ENCODE peak calls at places on chromosomes 2 and 18, in nine cellular contexts. T is heart left ventricle, V is neural progenitor cell, A is psoas muscle, N is tibial artery, X is hepatocyte, U is retinal pigment epithelial cell, H is prostate gland, W is fibroblast of mammary gland. O is an unnamed sample.

GRCh38 chr2:204842731-204843490 is 297.6 kb downstream of the PARD3B start:
- DNase-seq in U (peak), A (peak), T (peak), H (no peak), W (peak), V (no peak), N (peak), X (peak), O (no peak)

GRCh38 chr2:34787341-34787740 is 1188.2 kb upstream of the FAM98A start:
- DNase-seq in A (no peak), X (no peak), U (no peak), W (no peak), V (no peak), H (no peak), N (no peak), T (no peak), O (no peak)

GRCh38 chr2:191402966-191403565 is 157.9 kb downstream of the MYO1B start:
- DNase-seq in H (no peak), V (peak), W (no peak), U (no peak), N (no peak), X (no peak), T (no peak), A (no peak), O (no peak)

GRCh38 chr2:229001196-229001595 is 269.9 kb downstream of the PID1 start:
- DNase-seq in W (no peak), T (no peak), A (no peak), V (no peak), H (no peak), N (no peak), U (no peak), X (no peak), O (no peak)

GRCh38 chr2:177038772-177039484 is 173.7 kb upstream of the HNRNPA3 start:
- DNase-seq in U (no peak), V (no peak), X (peak), W (peak), T (no peak), A (no peak), H (no peak), N (no peak), O (no peak)

GRCh38 chr2:19351499-19351898 is 6.9 kb downstream of the OSR1 start:
- DNase-seq in U (no peak), T (no peak), W (no peak), N (no peak), V (peak), H (no peak), X (no peak), A (no peak), O (no peak)

GRCh38 chr2:204357175-204357695 is 188.0 kb upstream of the PARD3B start:
- DNase-seq in H (no peak), X (no peak), T (no peak), W (no peak), V (peak), U (no peak), N (no peak), A (no peak), O (no peak)

GRCh38 chr2:29134933-29135332 is 19.7 kb downstream of the CLIP4 start:
- DNase-seq in W (peak), T (no peak), X (no peak), H (no peak), A (no peak), U (no peak), N (no peak), V (no peak), O (no peak)

GRCh38 chr2:1867141-1867540 is 122.8 kb upstream of the PXDN start:
- DNase-seq in A (no peak), U (no peak), N (no peak), V (no peak), X (no peak), W (no peak), T (no peak), H (no peak), O (no peak)

GRCh38 chr2:182868049-182868422 is 1.6 kb upstream of the FRZB start:
- DNase-seq in H (no peak), W (no peak), T (no peak), X (no peak), V (peak), A (no peak), U (no peak), N (no peak), O (no peak)

GRCh38 chr2:238947920-238948710 is 100.2 kb downstream of the TWIST2 start:
- DNase-seq in N (peak), V (no peak), T (peak), X (no peak), A (no peak), W (peak), H (no peak), U (no peak), O (peak)

GRCh38 chr2:96542357-96542977 is 5.9 kb downstream of the ARID5A start:
- DNase-seq in X (no peak), W (no peak), H (no peak), N (no peak), V (no peak), U (no peak), T (no peak), A (peak), O (no peak)

GRCh38 chr2:218648473-218649100 is 10.8 kb downstream of the ZNF142 start:
- DNase-seq in U (peak), T (peak), H (peak), X (peak), W (peak), N (peak), V (peak), A (no peak), O (no peak)

GRCh38 chr18:80171190-80171872 is 62.3 kb downstream of the ADNP2 start:
- DNase-seq in N (no peak), U (no peak), W (peak), T (peak), A (peak), X (peak), H (peak), V (peak), O (no peak)

GRCh38 chr2:236352761-236353593 is 88.8 kb upstream of the ASB18 start:
- DNase-seq in A (no peak), N (no peak), V (peak), T (no peak), W (peak), X (peak), H (no peak), U (no peak), O (no peak)

GRCh38 chr2:10382313-10383061 is 65.6 kb downstream of the ODC1 start:
- DNase-seq in N (peak), T (peak), U (no peak), W (no peak), H (no peak), X (no peak), V (peak), A (no peak), O (no peak)

GRCh38 chr2:239932881-239933735 is 92.0 kb downstream of the NDUFA10 start:
- DNase-seq in V (no peak), W (no peak), U (no peak), X (no peak), H (no peak), A (peak), T (no peak), N (no peak), O (peak)

GRCh38 chr2:43038034-43038719 is 188.2 kb downstream of the ZFP36L2 start:
- DNase-seq in X (peak), U (no peak), V (no peak), H (no peak), A (peak), W (no peak), T (no peak), N (no peak), O (no peak)

GRCh38 chr2:101725515-101726192 is 28.1 kb downstream of the MAP4K4 start:
- DNase-seq in W (peak), N (no peak), A (no peak), V (peak), T (no peak), X (no peak), U (no peak), H (no peak), O (no peak)

GRCh38 chr2:222610746-222611145 is 45.1 kb downstream of the FARSB start:
- DNase-seq in N (no peak), W (peak), X (no peak), U (no peak), T (no peak), A (no peak), H (no peak), V (peak), O (no peak)

GRCh38 chr2:11667866-11668637 is 1.9 kb downstream of the NTSR2 start:
- DNase-seq in W (no peak), U (no peak), V (no peak), H (no peak), A (no peak), T (no peak), X (no peak), N (no peak), O (no peak)

GRCh38 chr2:126657636-126658315 is 1.8 kb downstream of the GYPC start:
- DNase-seq in A (peak), T (peak), X (peak), V (peak), U (peak), H (peak), N (peak), W (peak), O (peak)

GRCh38 chr2:68435605-68436004 is 31.5 kb downstream of the FBXO48 start:
- DNase-seq in A (no peak), V (no peak), X (no peak), U (peak), N (no peak), H (no peak), T (no peak), W (no peak), O (no peak)

GRCh38 chr2:8985561-8986326 is 17.7 kb downstream of the MBOAT2 start:
- DNase-seq in U (no peak), T (no peak), H (no peak), N (no peak), X (no peak), A (no peak), W (peak), V (no peak), O (no peak)

GRCh38 chr2:36322108-36322507 is 33.5 kb upstream of the CRIM1 start:
- DNase-seq in N (no peak), H (no peak), X (peak), U (peak), V (peak), W (peak), A (no peak), T (no peak), O (no peak)

GRCh38 chr18:48109961-48110493 is 179.6 kb upstream of the SMAD2 start:
- DNase-seq in N (no peak), X (no peak), A (no peak), V (no peak), T (no peak), U (no peak), W (no peak), H (no peak), O (no peak)

GRCh38 chr2:20675701-20676352 is 8.9 kb downstream of the GDF7 start:
- DNase-seq in W (no peak), A (no peak), U (no peak), V (peak), T (no peak), N (no peak), H (no peak), X (peak), O (no peak)

GRCh38 chr18:5667356-5667755 is 123.6 kb upstream of the EPB41L3 start:
- DNase-seq in H (no peak), A (no peak), U (no peak), V (no peak), W (no peak), X (no peak), T (no peak), N (no peak), O (no peak)

GRCh38 chr2:236535024-236535423 is 34.6 kb upstream of the ACKR3 start:
- DNase-seq in N (no peak), T (no peak), U (peak), X (no peak), A (no peak), H (no peak), V (no peak), W (peak), O (no peak)

GRCh38 chr2:16604236-16604635 is 61.4 kb downstream of the CYRIA start:
- DNase-seq in T (no peak), H (no peak), W (no peak), A (no peak), X (peak), N (no peak), V (no peak), U (no peak), O (no peak)

GRCh38 chr2:64679673-64680425 is 26.1 kb upstream of the SERTAD2 start:
- DNase-seq in V (no peak), A (no peak), H (no peak), W (no peak), U (no peak), T (no peak), N (no peak), X (no peak), O (no peak)

DNA sequence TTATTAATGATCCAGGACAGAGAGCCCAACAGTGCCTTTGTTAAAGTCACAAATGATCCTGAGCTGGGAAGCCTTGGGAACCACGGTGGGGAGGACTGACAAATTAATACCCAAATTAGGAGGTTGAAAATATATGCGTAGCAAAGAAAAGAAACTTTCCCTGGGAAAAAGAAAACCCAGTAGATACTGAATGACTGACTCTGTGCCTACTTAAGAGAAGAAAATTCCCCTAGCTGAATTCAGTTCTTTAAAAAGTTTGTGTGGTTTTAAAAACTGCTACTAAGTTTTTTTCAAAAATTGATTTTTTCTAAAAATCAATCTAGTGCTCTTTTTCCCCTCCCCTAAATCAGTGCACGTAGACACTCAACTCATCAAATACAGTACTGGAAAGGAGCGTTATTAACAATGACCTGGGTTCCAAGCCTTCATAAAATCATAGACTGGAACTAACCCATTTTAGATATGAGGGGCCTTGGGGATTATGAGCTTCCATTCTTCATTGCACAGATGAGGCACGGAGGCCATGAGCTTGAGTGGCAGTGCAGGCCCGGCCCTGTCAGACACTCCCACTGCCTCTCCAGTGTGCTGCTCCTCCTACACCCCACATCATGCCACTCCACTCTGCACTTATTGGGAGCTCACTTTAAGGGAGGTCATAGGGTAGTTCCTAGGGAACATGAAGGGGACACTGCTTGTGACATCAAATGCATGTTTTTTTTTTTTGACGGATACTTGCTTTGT is 77.7 kb downstream of the TSN start:
- DNase-seq in N (no peak), H (no peak), W (no peak), X (no peak), T (no peak), V (peak), U (no peak), A (no peak), O (no peak)
- H3K4me3 ChIP-seq in N (no peak), H (no peak), W (no peak), X (no peak), T (no peak), V (no peak), U (no peak), A (no peak), O (no peak)

GRCh38 chr2:163715199-163715598 is 20.6 kb downstream of the FIGN start:
- DNase-seq in H (no peak), V (peak), A (no peak), U (no peak), T (peak), W (no peak), N (no peak), X (no peak), O (no peak)

GRCh38 chr2:163716101-163716500 is 19.7 kb downstream of the FIGN start:
- DNase-seq in H (no peak), U (no peak), W (no peak), T (no peak), N (no peak), A (no peak), V (no peak), X (no peak), O (no peak)

GRCh38 chr2:163719278-163719677 is 16.5 kb downstream of the FIGN start:
- DNase-seq in U (no peak), H (no peak), N (no peak), X (no peak), V (no peak), T (no peak), A (no peak), W (no peak), O (no peak)

GRCh38 chr2:163717474-163717873 is 18.3 kb downstream of the FIGN start:
- DNase-seq in T (no peak), X (no peak), U (peak), V (no peak), N (no peak), A (no peak), W (no peak), H (no peak), O (no peak)

DNA sequence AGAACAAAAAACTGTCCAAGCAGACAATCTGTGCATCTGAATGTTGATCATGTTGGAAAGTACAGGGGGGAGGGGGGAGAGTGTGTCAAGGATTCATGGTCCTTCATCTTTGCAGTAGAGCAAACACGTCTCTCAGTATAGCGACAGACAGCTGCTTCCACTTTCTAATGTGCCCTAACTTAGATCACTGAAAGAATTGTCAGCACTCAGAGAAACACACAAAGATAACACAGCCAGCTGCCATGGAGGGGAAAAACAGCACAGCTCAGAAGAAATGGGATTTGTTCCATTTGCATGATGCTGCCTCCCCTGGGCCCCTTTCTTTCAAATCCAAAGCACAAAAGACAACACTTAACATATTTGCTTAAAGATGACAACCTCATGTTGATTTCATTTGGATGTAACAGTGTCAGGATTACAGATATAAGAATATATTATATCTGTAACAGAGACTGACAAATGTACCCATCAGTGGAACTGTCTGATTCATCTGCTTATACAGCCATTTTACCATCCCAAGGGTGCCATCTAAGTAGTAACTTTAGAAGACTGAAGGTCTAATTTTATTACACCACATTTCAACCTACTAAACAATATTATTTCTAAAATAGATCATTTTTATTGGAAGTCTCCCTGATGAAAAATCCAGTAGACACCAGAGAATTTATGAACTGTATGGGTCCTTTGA is 17.7 kb downstream of the FIGN start:
- DNase-seq in H (no peak), X (no peak), A (no peak), N (no peak), T (no peak), V (peak), W (no peak), U (no peak), O (no peak)
- H3K4me3 ChIP-seq in H (no peak), X (no peak), A (no peak), N (no peak), T (no peak), V (no peak), W (no peak), U (no peak), O (no peak)

DNA sequence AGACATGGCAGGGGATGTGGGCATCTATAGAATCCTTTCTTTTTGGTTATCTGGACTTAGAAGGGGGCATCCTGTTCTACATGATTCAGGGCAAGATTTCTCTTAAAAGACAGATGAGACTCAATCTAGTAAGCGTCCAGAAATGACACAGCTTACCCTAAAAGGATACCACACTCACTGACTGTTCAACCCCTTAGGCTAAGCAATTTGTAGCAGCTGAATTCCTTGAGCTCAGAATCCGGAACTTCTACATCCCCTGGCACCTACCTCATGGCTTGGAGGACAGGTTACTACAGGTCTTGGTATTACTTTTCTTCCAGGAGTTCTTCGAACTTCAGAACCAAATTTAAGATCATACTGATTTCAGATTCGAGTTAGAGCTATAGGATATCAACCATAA is 138.4 kb downstream of the LAMA3 start:
- DNase-seq in U (no peak), V (no peak), W (no peak), A (no peak), N (no peak), H (peak), T (no peak), X (no peak), O (no peak)
- H3K4me3 ChIP-seq in U (no peak), V (no peak), W (no peak), A (no peak), N (no peak), H (no peak), T (no peak), X (no peak), O (no peak)

GRCh38 chr18:35618703-35619102 is 37.2 kb downstream of the GALNT1 start:
- DNase-seq in U (no peak), T (no peak), W (no peak), X (no peak), N (no peak), V (peak), A (no peak), H (no peak), O (no peak)

GRCh38 chr18:35619468-35619867 is 37.9 kb downstream of the GALNT1 start:
- DNase-seq in H (no peak), W (peak), A (no peak), X (no peak), V (no peak), N (no peak), U (no peak), T (peak), O (no peak)

GRCh38 chr18:35618289-35618688 is 36.7 kb downstream of the GALNT1 start:
- DNase-seq in U (no peak), X (no peak), T (no peak), W (no peak), A (no peak), V (no peak), N (no peak), H (no peak), O (no peak)

GRCh38 chr18:35620765-35621164 is 39.2 kb downstream of the GALNT1 start:
- DNase-seq in N (peak), T (no peak), W (peak), U (no peak), H (no peak), V (no peak), X (no peak), A (no peak), O (no peak)

DNA sequence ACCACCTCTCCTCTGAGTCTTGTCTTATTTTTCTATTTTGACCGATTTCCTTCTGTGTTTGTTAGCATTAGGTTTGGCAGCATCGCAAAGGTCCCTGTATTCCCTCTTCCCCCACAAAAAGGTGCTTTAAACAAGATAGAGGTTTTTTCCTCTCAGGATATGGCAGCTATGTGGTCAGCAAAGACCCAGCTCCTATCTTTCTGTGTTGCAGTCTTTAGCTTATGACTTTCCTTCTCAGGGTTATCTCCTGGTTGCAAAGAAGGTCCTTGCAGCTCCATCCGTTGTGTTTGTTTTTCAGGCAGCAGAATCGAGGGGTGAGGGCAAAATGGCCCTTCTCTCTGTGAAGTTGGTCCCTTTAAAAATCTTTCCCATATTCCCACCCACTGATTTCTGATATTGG is 38.4 kb downstream of the GALNT1 start:
- DNase-seq in H (no peak), A (no peak), X (no peak), U (no peak), W (no peak), V (no peak), N (no peak), T (no peak), O (no peak)
- H3K4me3 ChIP-seq in H (no peak), A (no peak), X (no peak), U (no peak), W (no peak), V (no peak), N (no peak), T (no peak), O (no peak)

DNA sequence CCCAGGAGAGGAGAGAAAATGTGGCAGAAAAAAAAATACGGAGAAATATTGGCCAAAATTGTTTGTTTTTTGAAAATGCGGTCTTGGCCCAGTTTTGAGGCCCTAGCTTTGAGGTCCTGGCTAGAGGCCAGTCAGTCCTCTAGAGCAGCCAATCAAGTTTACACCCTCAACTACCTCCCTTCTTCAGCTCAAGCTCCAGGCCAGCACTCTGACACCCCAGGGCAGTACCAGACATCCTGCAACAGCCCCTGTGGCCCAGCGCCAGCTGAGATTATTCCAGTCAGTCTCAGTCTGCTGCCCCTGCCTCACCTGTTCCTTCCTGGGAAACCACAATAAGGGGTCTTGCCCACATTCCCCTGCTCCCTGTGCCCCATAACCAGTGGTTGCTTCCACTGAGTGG is 107.7 kb downstream of the UGGT1 start:
- DNase-seq in W (no peak), T (peak), X (no peak), A (no peak), H (no peak), N (no peak), V (no peak), U (no peak), O (no peak)
- H3K4me3 ChIP-seq in W (no peak), T (no peak), X (no peak), A (no peak), H (no peak), N (no peak), V (no peak), U (no peak), O (no peak)